ENCODE peak calls at places on chromosomes 3 and 15, in five cellular contexts. One of them, this sample, is unnamed.

GRCh38 chr3:110456001-110456400 is 615.6 kb upstream of the NECTIN3 start:
- DNase-seq in PC-9: no peak
- DNase-seq in CD8-positive, alpha-beta T cell: no peak
- DNase-seq in H9: no peak
- DNase-seq in A549: no peak
- DNase-seq in this sample: no peak

GRCh38 chr15:48191574-48192225 is at the start of gene CTXN2:
- DNase-seq in PC-9: no peak
- DNase-seq in CD8-positive, alpha-beta T cell: no peak
- DNase-seq in H9: no peak
- DNase-seq in A549: no peak
- DNase-seq in this sample: no peak

GRCh38 chr3:33883538-33884203 is 85.2 kb downstream of the PDCD6IP start:
- DNase-seq in PC-9: no peak
- DNase-seq in H9: no peak
- DNase-seq in A549: peak; percentile 33
- DNase-seq in CD8-positive, alpha-beta T cell: no peak
- DNase-seq in this sample: no peak

GRCh38 chr15:80854104-80854503 is 74.9 kb downstream of the CEMIP start:
- DNase-seq in PC-9: no peak
- DNase-seq in H9: no peak
- DNase-seq in CD8-positive, alpha-beta T cell: no peak
- DNase-seq in A549: no peak
- DNase-seq in this sample: no peak

GRCh38 chr15:77984446-77984861 is 93.1 kb downstream of the TBC1D2B start:
- DNase-seq in A549: no peak
- DNase-seq in PC-9: no peak
- DNase-seq in H9: no peak
- DNase-seq in CD8-positive, alpha-beta T cell: no peak
- DNase-seq in this sample: no peak

GRCh38 chr15:33757505-33758211 is 210.6 kb upstream of the CHRM5 start:
- DNase-seq in CD8-positive, alpha-beta T cell: no peak
- DNase-seq in H9: no peak
- DNase-seq in A549: no peak
- DNase-seq in PC-9: no peak
- DNase-seq in this sample: no peak

GRCh38 chr3:117322866-117323265 is 613.3 kb downstream of the TUSC7 start:
- DNase-seq in CD8-positive, alpha-beta T cell: no peak
- DNase-seq in PC-9: no peak
- DNase-seq in H9: no peak
- DNase-seq in A549: peak; percentile 13
- DNase-seq in this sample: no peak

GRCh38 chr3:140441006-140441405 is 236.9 kb upstream of the TRIM42 start:
- DNase-seq in CD8-positive, alpha-beta T cell: no peak
- DNase-seq in PC-9: peak; percentile 83
- DNase-seq in A549: peak; percentile 11
- DNase-seq in H9: no peak
- DNase-seq in this sample: no peak

GRCh38 chr3:50652709-50653108 is 22.0 kb upstream of the DOCK3 start:
- DNase-seq in H9: peak; percentile 71
- DNase-seq in CD8-positive, alpha-beta T cell: peak; percentile 52
- DNase-seq in PC-9: no peak
- DNase-seq in A549: peak; percentile 18
- DNase-seq in this sample: no peak

GRCh38 chr15:100355342-100355741 is 13.6 kb upstream of the ADAMTS17 start:
- DNase-seq in CD8-positive, alpha-beta T cell: no peak
- DNase-seq in H9: no peak
- DNase-seq in PC-9: no peak
- DNase-seq in A549: no peak
- DNase-seq in this sample: no peak

GRCh38 chr3:308597-309321 is 112.2 kb downstream of the CHL1 start:
- DNase-seq in PC-9: no peak
- DNase-seq in CD8-positive, alpha-beta T cell: no peak
- DNase-seq in H9: no peak
- DNase-seq in A549: no peak
- DNase-seq in this sample: no peak

GRCh38 chr3:192892981-192893827 is 24.5 kb downstream of the MB21D2 start:
- DNase-seq in PC-9: peak; percentile 99
- DNase-seq in H9: peak; percentile 68
- DNase-seq in CD8-positive, alpha-beta T cell: peak; percentile 52
- DNase-seq in A549: peak; percentile 90
- DNase-seq in this sample: no peak

GRCh38 chr3:172157566-172158258 is 118.3 kb downstream of the FNDC3B start:
- DNase-seq in CD8-positive, alpha-beta T cell: no peak
- DNase-seq in A549: no peak
- DNase-seq in H9: no peak
- DNase-seq in PC-9: no peak
- DNase-seq in this sample: no peak

GRCh38 chr3:158430968-158431367 is 140.0 kb upstream of the MLF1 start:
- DNase-seq in PC-9: no peak
- DNase-seq in CD8-positive, alpha-beta T cell: no peak
- DNase-seq in A549: no peak
- DNase-seq in H9: no peak
- DNase-seq in this sample: no peak

GRCh38 chr3:122619040-122619439 is 41.6 kb downstream of the PARP15 start:
- DNase-seq in A549: no peak
- DNase-seq in H9: no peak
- DNase-seq in CD8-positive, alpha-beta T cell: no peak
- DNase-seq in PC-9: no peak
- DNase-seq in this sample: no peak

GRCh38 chr15:77797270-77797669 is 164.6 kb upstream of the LINGO1 start:
- DNase-seq in A549: no peak
- DNase-seq in CD8-positive, alpha-beta T cell: no peak
- DNase-seq in PC-9: no peak
- DNase-seq in H9: no peak
- DNase-seq in this sample: no peak

GRCh38 chr3:13598926-13599886 is 50.3 kb downstream of the FBLN2 start:
- DNase-seq in PC-9: no peak
- DNase-seq in H9: no peak
- DNase-seq in A549: peak; percentile 48
- DNase-seq in CD8-positive, alpha-beta T cell: no peak
- DNase-seq in this sample: no peak

GRCh38 chr3:97340940-97341339 is 423.6 kb upstream of the ARL6 start:
- DNase-seq in PC-9: no peak
- DNase-seq in CD8-positive, alpha-beta T cell: no peak
- DNase-seq in H9: peak; percentile 28
- DNase-seq in A549: no peak
- DNase-seq in this sample: no peak

GRCh38 chr3:150370129-150370602 is 37.9 kb upstream of the TSC22D2 start:
- DNase-seq in H9: peak; percentile 57
- DNase-seq in CD8-positive, alpha-beta T cell: no peak
- DNase-seq in PC-9: peak; percentile 96
- DNase-seq in A549: peak; percentile 95
- DNase-seq in this sample: peak; percentile 70

GRCh38 chr15:31752363-31752762 is 278.0 kb upstream of the CHRNA7 start:
- DNase-seq in PC-9: no peak
- DNase-seq in H9: no peak
- DNase-seq in A549: peak; percentile 78
- DNase-seq in CD8-positive, alpha-beta T cell: no peak
- DNase-seq in this sample: no peak

GRCh38 chr3:197573048-197573767 is 17.4 kb upstream of the BDH1 start:
- DNase-seq in H9: no peak
- DNase-seq in CD8-positive, alpha-beta T cell: no peak
- DNase-seq in PC-9: no peak
- DNase-seq in A549: no peak
- DNase-seq in this sample: no peak

GRCh38 chr3:48400824-48401433 is 28.9 kb downstream of the FBXW12 start:
- DNase-seq in A549: peak; percentile 70
- DNase-seq in CD8-positive, alpha-beta T cell: peak; percentile 64
- DNase-seq in PC-9: peak; percentile 61
- DNase-seq in H9: peak; percentile 69
- DNase-seq in this sample: no peak

GRCh38 chr3:44208568-44208967 is 33.1 kb upstream of the TOPAZ1 start:
- DNase-seq in H9: no peak
- DNase-seq in PC-9: no peak
- DNase-seq in A549: no peak
- DNase-seq in CD8-positive, alpha-beta T cell: no peak
- DNase-seq in this sample: no peak

GRCh38 chr3:53046171-53047170 is 598 bp upstream of the SFMBT1 start:
- DNase-seq in H9: peak; percentile 87
- DNase-seq in CD8-positive, alpha-beta T cell: peak; percentile 75
- DNase-seq in A549: peak; percentile 82
- DNase-seq in PC-9: no peak
- DNase-seq in this sample: no peak

GRCh38 chr15:68599560-68600071 is 20.8 kb downstream of the CORO2B start:
- DNase-seq in A549: no peak
- DNase-seq in H9: peak; percentile 89
- DNase-seq in CD8-positive, alpha-beta T cell: no peak
- DNase-seq in PC-9: no peak
- DNase-seq in this sample: no peak

GRCh38 chr3:136671921-136672320 is 80.3 kb downstream of the STAG1 start:
- DNase-seq in A549: peak; percentile 14
- DNase-seq in H9: no peak
- DNase-seq in CD8-positive, alpha-beta T cell: no peak
- DNase-seq in PC-9: no peak
- DNase-seq in this sample: no peak

GRCh38 chr3:126646662-126647061 is 8.3 kb downstream of the TXNRD3 start:
- DNase-seq in A549: no peak
- DNase-seq in H9: no peak
- DNase-seq in CD8-positive, alpha-beta T cell: no peak
- DNase-seq in PC-9: no peak
- DNase-seq in this sample: no peak

GRCh38 chr3:63727248-63727647 is 74.8 kb downstream of the SNTN start:
- DNase-seq in A549: no peak
- DNase-seq in CD8-positive, alpha-beta T cell: no peak
- DNase-seq in PC-9: no peak
- DNase-seq in H9: no peak
- DNase-seq in this sample: no peak

GRCh38 chr3:69354948-69355347 is 30.9 kb downstream of the FRMD4B start:
- DNase-seq in H9: no peak
- DNase-seq in PC-9: no peak
- DNase-seq in A549: no peak
- DNase-seq in CD8-positive, alpha-beta T cell: no peak
- DNase-seq in this sample: no peak

GRCh38 chr3:160448845-160449659 is 534 bp downstream of the TRIM59 start:
- DNase-seq in H9: no peak
- DNase-seq in PC-9: no peak
- DNase-seq in A549: peak; percentile 83
- DNase-seq in CD8-positive, alpha-beta T cell: no peak
- DNase-seq in this sample: no peak
- H3K27ac ChIP-seq in H9: peak overlapping the region; percentile 77
- H3K27ac ChIP-seq in PC-9: peak overlapping the region; percentile 51
- H3K27ac ChIP-seq in A549: peak overlapping the region; percentile 90
- H3K27ac ChIP-seq in CD8-positive, alpha-beta T cell: peak overlapping the region; percentile 60
- H3K27ac ChIP-seq in this sample: peak overlapping the region; percentile 68

DNA sequence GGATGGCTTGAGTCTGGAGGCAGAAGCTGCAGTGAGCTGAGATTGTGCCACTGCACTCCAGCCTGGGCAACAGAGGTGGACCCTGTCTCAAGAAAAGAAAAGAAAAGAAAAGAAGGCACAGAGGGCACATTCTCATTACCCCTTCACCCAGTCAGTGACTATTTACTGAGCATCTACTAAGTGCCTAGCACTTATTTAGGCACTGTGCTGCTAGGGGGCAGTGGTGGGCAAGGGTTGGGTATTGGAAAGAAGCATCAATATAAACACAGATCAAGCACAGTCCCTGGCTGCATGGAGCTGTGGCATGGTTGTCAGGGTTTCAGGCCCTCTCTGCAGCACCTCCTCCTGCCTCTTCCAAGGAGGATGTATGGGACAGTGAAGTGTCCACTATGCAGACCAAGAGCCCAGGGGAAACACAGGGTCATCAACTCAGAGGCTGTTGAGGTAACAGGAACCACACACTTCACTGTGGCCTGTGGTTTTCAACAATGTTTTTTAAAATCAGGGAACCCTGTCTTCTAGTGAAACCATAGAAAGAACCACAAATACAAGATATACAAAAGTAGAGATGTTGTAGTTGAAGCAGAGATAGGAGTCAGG is 138.5 kb downstream of the RAB11A start:
- DNase-seq in CD8-positive, alpha-beta T cell: no peak
- DNase-seq in PC-9: no peak
- DNase-seq in A549: no peak
- DNase-seq in H9: no peak
- DNase-seq in this sample: no peak
- TF ChIP-seq CTCF in CD8-positive, alpha-beta T cell: no peak
- TF ChIP-seq CTCF in PC-9: no peak
- TF ChIP-seq CTCF in A549: no peak
- TF ChIP-seq CTCF in H9: peak; percentile 67
- TF ChIP-seq CTCF in this sample: no peak

GRCh38 chr3:120148187-120148954 is 54.1 kb upstream of the GSK3B start:
- DNase-seq in H9: no peak
- DNase-seq in CD8-positive, alpha-beta T cell: no peak
- DNase-seq in PC-9: no peak
- DNase-seq in A549: no peak
- DNase-seq in this sample: no peak

GRCh38 chr3:120144267-120144666 is 50.0 kb upstream of the GSK3B start:
- DNase-seq in PC-9: peak; percentile 63
- DNase-seq in CD8-positive, alpha-beta T cell: no peak
- DNase-seq in H9: no peak
- DNase-seq in A549: peak; percentile 33
- DNase-seq in this sample: no peak

GRCh38 chr3:120147072-120147871 is 53.0 kb upstream of the GSK3B start:
- DNase-seq in H9: peak; percentile 41
- DNase-seq in A549: peak; percentile 32
- DNase-seq in CD8-positive, alpha-beta T cell: peak; percentile 51
- DNase-seq in PC-9: peak; percentile 90
- DNase-seq in this sample: no peak

GRCh38 chr3:120143676-120144075 is 49.4 kb upstream of the GSK3B start:
- DNase-seq in CD8-positive, alpha-beta T cell: no peak
- DNase-seq in PC-9: peak; percentile 43
- DNase-seq in H9: no peak
- DNase-seq in A549: no peak
- DNase-seq in this sample: no peak

DNA sequence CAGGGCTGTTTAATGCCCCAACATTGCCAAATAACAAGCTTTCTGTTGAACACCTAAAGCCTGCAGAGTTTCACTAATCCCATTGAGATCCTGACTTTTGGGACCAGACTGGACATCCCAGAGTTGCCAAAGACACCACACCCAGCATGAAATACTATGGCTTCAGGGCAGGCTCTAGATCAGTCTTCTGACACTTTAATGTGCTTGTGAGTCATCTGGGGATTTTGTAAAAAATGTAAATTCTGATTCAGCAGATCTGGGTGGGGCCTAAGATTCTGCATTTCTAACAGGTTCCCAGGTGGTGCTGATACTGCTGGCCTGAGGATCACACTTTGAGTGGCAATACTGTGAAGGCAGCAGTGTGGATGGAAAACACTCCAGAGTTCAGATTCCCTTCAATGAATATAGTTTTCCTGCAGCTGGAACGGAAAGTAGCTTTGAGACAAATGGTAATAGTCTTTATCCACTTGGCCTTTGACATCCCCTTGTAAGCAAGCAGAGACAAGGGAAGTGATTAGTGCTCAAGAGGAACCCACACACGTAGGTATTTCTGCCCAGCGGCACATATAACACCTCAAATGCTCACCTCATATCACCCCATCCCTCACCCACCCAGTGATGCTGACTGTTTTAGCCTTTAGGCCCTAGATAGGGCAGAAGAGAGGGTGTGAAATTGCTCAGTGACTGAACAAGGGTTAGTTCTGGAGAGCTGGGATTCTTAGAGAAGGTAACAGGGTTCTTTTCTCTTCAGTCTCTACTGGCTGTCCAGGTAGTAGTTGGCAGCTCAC is 51.4 kb upstream of the GSK3B start:
- DNase-seq in A549: peak; percentile 61
- DNase-seq in H9: no peak
- DNase-seq in PC-9: peak; percentile 89
- DNase-seq in CD8-positive, alpha-beta T cell: no peak
- DNase-seq in this sample: no peak
- H3K27ac ChIP-seq in A549: peak overlapping the region; percentile 61
- H3K27ac ChIP-seq in H9: no peak overlapping the region
- H3K27ac ChIP-seq in PC-9: peak overlapping the region; percentile 78
- H3K27ac ChIP-seq in CD8-positive, alpha-beta T cell: no peak overlapping the region
- H3K27ac ChIP-seq in this sample: no peak overlapping the region

GRCh38 chr15:97235285-97235985 is 725.1 kb upstream of the ARRDC4 start:
- DNase-seq in PC-9: no peak
- DNase-seq in CD8-positive, alpha-beta T cell: peak; percentile 13
- DNase-seq in A549: peak; percentile 49
- DNase-seq in H9: peak; percentile 52
- DNase-seq in this sample: no peak
- TF ChIP-seq CTCF in PC-9: peak; percentile 89
- TF ChIP-seq CTCF in CD8-positive, alpha-beta T cell: peak; percentile 57
- TF ChIP-seq CTCF in A549: peak; percentile 83
- TF ChIP-seq CTCF in H9: peak; percentile 94
- TF ChIP-seq CTCF in this sample: peak; percentile 67

This sample was measured in thoracic aorta.